ENCODE peak calls at places on chromosomes 12 and 14, in four cellular contexts. One of them, this sample, is unnamed.

GRCh38 chr14:74649673-74650072 is 37.6 kb upstream of the LTBP2 start:
- DNase-seq in mucosa of descending colon: no peak
- DNase-seq in GM20000: no peak
- DNase-seq in GF-D8: no peak
- DNase-seq in this sample: no peak

GRCh38 chr12:127820846-127821245 is 446.1 kb upstream of the TMEM132C start:
- DNase-seq in mucosa of descending colon: no peak
- DNase-seq in GM20000: no peak
- DNase-seq in GF-D8: no peak
- DNase-seq in this sample: no peak

GRCh38 chr12:15273896-15274295 is 48.4 kb upstream of the PTPRO start:
- DNase-seq in mucosa of descending colon: no peak
- DNase-seq in GM20000: no peak
- DNase-seq in GF-D8: no peak
- DNase-seq in this sample: no peak

GRCh38 chr12:57983150-57983857 is 41.9 kb downstream of the ATP23 start:
- DNase-seq in GM20000: no peak
- DNase-seq in GF-D8: peak; percentile 17
- DNase-seq in mucosa of descending colon: no peak
- DNase-seq in this sample: peak; percentile 48

GRCh38 chr12:56256326-56256960 is 1.7 kb downstream of the ANKRD52 start:
- DNase-seq in GF-D8: no peak
- DNase-seq in GM20000: no peak
- DNase-seq in mucosa of descending colon: no peak
- DNase-seq in this sample: no peak

GRCh38 chr14:66137076-66137475 is 349.1 kb upstream of the CCDC196 start:
- DNase-seq in GF-D8: no peak
- DNase-seq in GM20000: no peak
- DNase-seq in mucosa of descending colon: no peak
- DNase-seq in this sample: no peak

GRCh38 chr14:106276326-106277267 is 750.2 kb downstream of the TMEM121 start:
- DNase-seq in mucosa of descending colon: no peak
- DNase-seq in GM20000: no peak
- DNase-seq in GF-D8: no peak
- DNase-seq in this sample: no peak

GRCh38 chr14:73997108-73997943 is 21.8 kb downstream of the ENTPD5 start:
- DNase-seq in GM20000: no peak
- DNase-seq in mucosa of descending colon: no peak
- DNase-seq in GF-D8: no peak
- DNase-seq in this sample: no peak

GRCh38 chr12:21221778-21222177 is 90.8 kb downstream of the SLCO1B1 start:
- DNase-seq in mucosa of descending colon: no peak
- DNase-seq in GF-D8: no peak
- DNase-seq in GM20000: no peak
- DNase-seq in this sample: no peak

This sample was measured in AML-193.